ENCODE peak calls at places on chromosome 19, in ten cellular contexts. W is gastrocnemius medialis, A is pancreas, V is left ventricle myocardium inferior, U is MM.1S, H is IMR-90, S is Peyer's patch, B is astrocyte, G is SK-N-SH, X is ovary. C is an unnamed sample. For H3K4me1, the result is how much of the 10 kb centered on the place peaks cover.

GRCh38 chr19:38889803-38890202 is 9.6 kb downstream of the SIRT2 start:
- DNase-seq in U (no peak), H (no peak), A (no peak), G (no peak), S (no peak), V (no peak), W (no peak), B (no peak), X (no peak), C (no peak)

GRCh38 chr19:47882890-47883289 is 3.2 kb downstream of the SULT2A1 start:
- DNase-seq in X (no peak), A (peak), U (no peak), G (no peak), B (no peak), W (no peak), S (no peak), V (no peak), H (no peak), C (no peak)

GRCh38 chr19:46204008-46204407 is 25.5 kb upstream of the IGFL1 start:
- DNase-seq in U (no peak), V (no peak), X (no peak), G (no peak), S (no peak), W (no peak), H (no peak), A (no peak), B (no peak), C (no peak)

GRCh38 chr19:4260605-4261191 is 13.8 kb downstream of the YJU2 start:
- DNase-seq in A (no peak), X (no peak), U (no peak), H (no peak), V (no peak), W (no peak), S (no peak), B (no peak), G (no peak), C (no peak)

GRCh38 chr19:46714523-46715106 is 2.3 kb downstream of the PRKD2 start:
- DNase-seq in G (no peak), A (no peak), W (no peak), B (no peak), X (peak), H (no peak), V (no peak), S (no peak), U (peak), C (no peak)

GRCh38 chr19:44807652-44808462 is 1.0 kb upstream of the BCAM start:
- DNase-seq in G (peak), B (peak), H (peak), X (peak), W (peak), U (no peak), A (no peak), V (no peak), S (no peak), C (no peak)

GRCh38 chr19:10076535-10076934 is 9.6 kb upstream of the SHFL start:
- DNase-seq in A (no peak), H (no peak), S (no peak), G (no peak), B (no peak), V (no peak), U (no peak), W (no peak), X (no peak), C (no peak)

GRCh38 chr19:51018745-51019543 is 565 bp downstream of the KLK10 start:
- DNase-seq in B (no peak), H (no peak), V (no peak), X (peak), G (no peak), S (no peak), U (no peak), W (no peak), A (no peak), C (no peak)

GRCh38 chr19:9721861-9722260 is 46.7 kb downstream of the ZNF846 start:
- DNase-seq in U (no peak), W (no peak), V (no peak), H (no peak), S (no peak), A (no peak), B (no peak), X (no peak), G (peak), C (no peak)

GRCh38 chr19:4582112-4582553 is 22.6 kb upstream of the SEMA6B start:
- DNase-seq in G (peak), B (peak), V (no peak), A (no peak), S (no peak), X (no peak), H (no peak), W (no peak), U (no peak), C (no peak)

DNA sequence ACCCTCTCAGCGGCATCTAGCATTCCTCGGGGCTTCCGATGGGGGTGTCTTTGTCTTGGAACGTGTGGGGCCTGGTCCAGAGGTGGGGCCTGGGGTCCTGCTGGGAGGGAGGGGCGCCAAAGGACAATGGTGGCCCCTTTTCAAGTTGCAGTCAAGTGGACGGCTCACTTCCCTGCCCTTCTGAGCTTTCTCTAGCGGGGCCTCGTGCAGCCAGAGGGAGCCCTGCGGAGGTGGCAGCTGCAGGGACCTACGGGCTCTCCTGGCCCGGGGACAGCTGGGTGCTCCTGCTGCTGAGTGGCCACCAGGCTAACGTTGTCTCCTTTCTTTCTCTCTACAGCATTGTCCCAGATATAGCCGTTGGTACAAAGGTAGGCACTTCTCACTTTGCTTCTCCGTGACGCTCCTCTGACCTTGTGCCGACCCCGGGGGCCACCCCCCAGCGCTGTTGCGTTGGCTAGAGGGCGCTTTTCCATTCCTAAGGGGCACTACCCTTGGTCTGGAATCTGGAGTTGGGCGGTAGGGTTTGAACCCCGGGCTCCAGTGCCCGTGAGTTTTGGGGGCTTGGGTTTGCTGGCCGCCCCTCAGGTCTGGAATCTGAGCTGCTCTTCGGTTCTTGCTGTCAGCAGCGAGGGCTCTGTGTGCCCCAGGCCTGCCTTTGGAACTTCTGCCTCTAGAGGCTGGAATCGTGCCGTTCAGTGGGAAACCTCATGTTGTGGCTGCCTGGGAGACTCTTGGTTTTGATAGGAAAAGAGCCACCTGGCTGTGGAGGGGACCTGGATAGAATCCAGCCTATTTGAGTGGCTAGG is 2.0 kb downstream of the PTBP1 start:
- DNase-seq in G (peak), A (peak), H (peak), V (no peak), X (peak), B (peak), W (no peak), S (no peak), U (no peak), C (no peak)
- H3K4me1 ChIP-seq in G (under half), A (under half), H (under half), V (half or more), X (under half), B (under half), W (half or more), S (half or more), U (under half), C (under half)

GRCh38 chr19:2479556-2480194 is 3.7 kb downstream of the GADD45B start:
- DNase-seq in S (no peak), W (no peak), X (no peak), B (no peak), G (no peak), U (peak), H (no peak), A (no peak), V (no peak), C (peak)
- TF ChIP-seq CTCF in S (peak), W (no peak), X (no peak), B (peak), G (no peak), U (peak), H (no peak), A (no peak), V (no peak), C (no peak)

DNA sequence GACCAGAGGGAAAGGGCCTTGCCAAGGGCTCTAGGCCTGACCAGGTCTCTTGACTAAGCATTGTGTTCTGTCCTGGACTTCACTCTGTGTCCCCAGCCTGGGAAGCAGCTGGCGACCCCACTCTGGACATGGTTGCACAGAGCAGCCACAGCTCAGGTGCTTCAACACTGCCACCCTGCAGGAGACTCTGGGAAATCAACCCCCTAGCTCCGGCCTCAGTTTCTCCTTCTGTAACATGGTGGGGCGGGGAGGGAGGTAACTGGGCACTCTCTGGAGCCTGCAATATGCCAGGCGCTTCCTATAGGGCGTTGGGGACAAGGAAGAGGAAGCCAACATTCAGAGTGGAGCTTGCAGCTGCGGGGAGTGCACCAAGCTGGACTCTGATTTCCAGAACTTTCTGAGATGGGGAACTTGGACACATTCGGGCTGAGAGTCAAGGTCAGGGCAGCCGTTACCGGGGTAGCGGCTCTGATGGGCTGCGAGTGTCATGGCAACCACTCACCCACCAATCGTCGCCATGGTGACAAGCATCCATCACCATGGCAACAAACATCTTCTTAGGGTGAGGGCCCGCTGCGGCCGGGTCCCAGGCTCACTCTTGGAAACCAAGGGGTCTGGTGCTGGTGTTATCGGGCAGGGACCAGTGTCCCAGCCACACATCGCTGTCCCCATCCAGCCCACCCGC is 12.8 kb downstream of the F2RL3 start:
- DNase-seq in X (no peak), G (peak), U (no peak), S (no peak), H (no peak), V (no peak), A (no peak), B (no peak), W (no peak), C (no peak)
- H3K4me1 ChIP-seq in X (under half), G (under half), U (under half), S (under half), H (under half), V (under half), A (under half), B (under half), W (under half), C (under half)

DNA sequence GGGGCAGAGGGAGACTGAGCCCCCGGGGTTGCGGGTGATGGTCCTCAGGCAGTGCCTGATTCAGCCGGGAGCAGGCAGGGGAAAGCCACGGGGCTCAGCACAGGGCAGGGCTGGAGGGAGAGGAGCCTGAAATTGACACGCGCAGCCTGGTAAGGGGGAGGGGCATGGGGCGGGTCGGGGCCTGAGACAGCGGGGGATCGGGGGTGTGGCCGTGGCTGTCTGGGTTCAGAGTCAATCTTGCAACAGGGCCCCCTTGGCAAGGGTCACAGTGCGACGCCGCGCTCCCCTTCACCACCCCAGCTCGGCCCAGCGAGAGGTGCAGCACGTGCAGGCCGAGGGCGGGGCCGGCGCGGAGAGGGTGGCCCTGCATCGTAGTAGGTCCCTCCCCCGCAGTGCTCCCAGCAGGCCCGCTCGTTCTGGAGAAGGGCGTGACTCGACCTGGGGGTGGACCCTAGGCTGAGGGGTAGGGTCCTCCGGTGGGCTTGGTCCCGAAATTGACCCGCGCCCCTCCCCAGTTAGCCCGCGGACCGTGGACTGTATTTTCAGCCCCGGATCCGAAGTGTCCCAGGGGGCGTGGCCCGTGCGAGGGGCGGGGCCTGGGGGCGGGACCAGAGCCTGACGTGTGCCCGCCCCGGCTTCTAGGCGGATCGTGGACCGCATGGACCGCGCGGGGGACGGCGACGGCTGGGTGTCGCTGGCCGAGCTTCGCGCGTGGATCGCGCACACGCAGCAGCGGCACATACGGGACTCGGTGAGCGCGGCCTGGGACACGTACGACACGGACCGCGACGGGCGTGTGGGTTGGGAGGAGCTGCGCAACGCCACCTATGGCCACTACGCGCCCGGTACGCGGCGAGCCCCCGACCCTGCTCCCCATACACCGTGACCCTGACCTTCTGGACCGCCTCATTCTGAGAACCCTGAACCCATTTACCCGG is 6.0 kb downstream of the RCN3 start:
- DNase-seq in U (peak), S (peak), X (peak), G (peak), B (no peak), W (peak), V (peak), H (peak), A (peak), C (peak)
- TF ChIP-seq CTCF in U (peak), S (peak), X (no peak), G (peak), B (peak), W (peak), V (peak), H (no peak), A (peak), C (peak)

GRCh38 chr19:5967994-5968430 is 9.9 kb downstream of the RANBP3 start:
- DNase-seq in A (no peak), V (peak), W (peak), S (no peak), U (peak), X (peak), G (peak), B (peak), H (peak), C (no peak)
- H3K4me1 ChIP-seq in A (half or more), V (half or more), W (under half), S (under half), U (under half), X (under half), G (under half), B (under half), H (under half), C (half or more)

DNA sequence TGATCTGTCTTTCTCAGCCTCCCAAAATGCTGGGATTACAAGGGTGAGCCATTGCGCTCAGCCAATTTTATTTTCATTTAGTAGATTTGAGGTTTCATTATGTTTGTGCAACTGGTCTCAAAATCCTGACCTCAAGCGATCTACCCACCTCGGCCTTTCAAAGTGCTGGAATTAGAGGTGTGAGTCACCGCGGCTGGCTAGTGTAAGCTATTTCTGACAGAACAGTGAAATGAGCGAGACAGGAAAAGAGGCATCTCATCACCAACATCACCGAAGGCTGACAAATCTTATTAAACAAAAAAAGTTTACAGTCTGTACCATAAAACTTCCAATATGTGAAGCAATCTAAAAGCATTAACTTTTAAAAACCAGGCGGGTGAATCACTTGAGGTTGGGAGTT is 12.2 kb upstream of the ZNF888 start:
- DNase-seq in X (no peak), U (no peak), V (no peak), W (no peak), H (peak), G (no peak), S (no peak), A (no peak), B (peak), C (no peak)
- TF ChIP-seq CTCF in X (no peak), U (no peak), V (no peak), W (no peak), H (no peak), G (no peak), S (no peak), A (no peak), B (no peak), C (no peak)

GRCh38 chr19:48994035-48994386 is 324 bp downstream of the RUVBL2 start:
- DNase-seq in H (no peak), W (no peak), B (no peak), G (no peak), U (no peak), S (no peak), X (no peak), A (no peak), V (no peak), C (no peak)
- H3K4me1 ChIP-seq in H (under half), W (under half), B (under half), G (under half), U (under half), S (under half), X (under half), A (under half), V (half or more), C (under half)

GRCh38 chr19:54311486-54311885 is 1.5 kb downstream of the LILRA5 start:
- DNase-seq in G (no peak), S (no peak), B (no peak), A (no peak), X (no peak), U (no peak), W (no peak), V (no peak), H (no peak), C (no peak)
- TF ChIP-seq CTCF in G (no peak), S (no peak), B (no peak), A (no peak), X (no peak), U (no peak), W (no peak), V (no peak), H (no peak), C (no peak)

C was measured in right atrium auricular region.